ENCODE peak calls at places on chromosomes 13 and 19, in seven cellular contexts. M, P, G, F, Z, B and S are unnamed samples.
A peak's percentile ranks its signal among the peaks of the same experiment; 100 is the strongest.

GRCh38 chr19:35462476-35462953 is 14.5 kb downstream of the FFAR2 start:
- DNase-seq in B (peak; percentile 77), M (no peak), F (peak; percentile 97), P (no peak), G (no peak), Z (peak; percentile 19), S (peak; percentile 87)

GRCh38 chr19:55240713-55241020 is 12.1 kb upstream of the TMEM86B start:
- DNase-seq in B (no peak), F (no peak), G (no peak), M (no peak), Z (no peak), P (no peak), S (no peak)

GRCh38 chr19:51144482-51145045 is 2.5 kb downstream of the SIGLEC7 start:
- DNase-seq in Z (no peak), G (no peak), P (no peak), M (no peak), F (no peak), B (no peak), S (no peak)

GRCh38 chr19:14166448-14166847 is 30.1 kb upstream of the ASF1B start:
- DNase-seq in B (no peak), Z (no peak), P (no peak), F (no peak), G (no peak), M (no peak), S (peak; percentile 28)

GRCh38 chr19:2096543-2097329 is at the start of gene IZUMO4:
- DNase-seq in B (peak; percentile 98), Z (peak; percentile 99), M (peak; percentile 94), P (peak; percentile 100), G (peak; percentile 100), F (peak; percentile 95), S (peak; percentile 99)

GRCh38 chr19:23312515-23312914 is 62.3 kb upstream of the ZNF724 start:
- DNase-seq in B (no peak), M (no peak), P (no peak), F (no peak), G (no peak), Z (no peak), S (no peak)

GRCh38 chr13:28220166-28220565 is 81.8 kb downstream of the PAN3 start:
- DNase-seq in F (no peak), B (no peak), M (no peak), P (no peak), G (no peak), Z (no peak), S (no peak)

GRCh38 chr13:111539252-111539651 is 218.8 kb downstream of the TEX29 start:
- DNase-seq in G (no peak), B (no peak), F (no peak), M (no peak), Z (no peak), P (no peak), S (no peak)

GRCh38 chr19:55647732-55648656 is at the start of gene CCDC106:
- DNase-seq in Z (peak; percentile 65), P (no peak), F (no peak), M (no peak), G (peak; percentile 85), B (peak; percentile 54), S (peak; percentile 30)

GRCh38 chr19:56139847-56140582 is 1.1 kb upstream of the ZNF444 start:
- DNase-seq in G (no peak), F (no peak), Z (no peak), M (no peak), B (no peak), P (no peak), S (peak; percentile 12)

GRCh38 chr19:1882089-1882785 is 3.1 kb downstream of the ABHD17A start:
- DNase-seq in Z (peak; percentile 54), B (no peak), F (no peak), P (no peak), G (no peak), M (no peak), S (peak; percentile 88)

GRCh38 chr19:3095375-3096191 is 1.4 kb downstream of the GNA11 start:
- DNase-seq in Z (peak; percentile 85), P (no peak), G (no peak), F (no peak), M (no peak), B (no peak), S (peak; percentile 76)

GRCh38 chr19:55258476-55258827 is 365 bp downstream of the PPP6R1 start:
- DNase-seq in P (no peak), B (peak; percentile 68), F (no peak), Z (peak; percentile 72), M (no peak), G (no peak), S (no peak)

GRCh38 chr19:13985771-13986347 is 20.3 kb downstream of the RFX1 start:
- DNase-seq in B (peak; percentile 65), M (no peak), F (no peak), Z (peak; percentile 47), G (no peak), P (no peak), S (no peak)